ENCODE peak calls at places on chromosomes 13 and 19, in eight cellular contexts. K is CD8-positive, alpha-beta memory T cell; D is left ventricle myocardium inferior; E is psoas muscle; J is transverse colon; W is fibroblast of lung; Q is gastrocnemius medialis; T is heart right ventricle. A is an unnamed sample.

GRCh38 chr13:100540621-100541020 is 48.0 kb downstream of the GGACT start:
- DNase-seq in K (no peak), D (no peak), E (no peak), J (no peak), W (no peak), Q (no peak), T (no peak), A (no peak)

GRCh38 chr13:98014766-98015165 is 61.3 kb downstream of the IPO5 start:
- DNase-seq in K (no peak), D (no peak), E (no peak), J (no peak), W (peak; percentile 80), Q (no peak), T (no peak), A (no peak)

GRCh38 chr13:51874651-51875050 is 12.9 kb downstream of the CCDC70 start:
- DNase-seq in K (no peak), D (no peak), E (no peak), J (no peak), W (no peak), Q (no peak), T (no peak), A (no peak)

GRCh38 chr13:95624020-95624419 is 20.5 kb downstream of the DZIP1 start:
- DNase-seq in K (no peak), D (no peak), E (no peak), J (no peak), W (peak; percentile 52), Q (no peak), T (no peak), A (no peak)

GRCh38 chr19:4347521-4347920 is 4.2 kb downstream of the MPND start:
- DNase-seq in K (no peak), D (no peak), E (no peak), J (no peak), W (no peak), Q (no peak), T (no peak), A (no peak)

GRCh38 chr13:24742294-24742693 is 21.7 kb upstream of the RNF17 start:
- DNase-seq in K (no peak), D (no peak), E (no peak), J (no peak), W (peak; percentile 2), Q (no peak), T (no peak), A (no peak)

GRCh38 chr13:29607465-29607864 is 12.0 kb upstream of the SLC7A1 start:
- DNase-seq in K (no peak), D (no peak), E (no peak), J (no peak), W (peak; percentile 57), Q (no peak), T (no peak), A (no peak)

GRCh38 chr13:38024431-38024830 is 154.9 kb upstream of the TRPC4 start:
- DNase-seq in K (no peak), D (no peak), E (no peak), J (no peak), W (peak; percentile 51), Q (no peak), T (no peak), A (no peak)

GRCh38 chr13:40993987-40994386 is 25.1 kb downstream of the ELF1 start:
- DNase-seq in K (no peak), D (no peak), E (no peak), J (peak; percentile 31), W (no peak), Q (no peak), T (no peak), A (peak; percentile 45)

GRCh38 chr13:59437902-59438301 is 725.8 kb downstream of the DIAPH3 start:
- DNase-seq in K (no peak), D (no peak), E (no peak), J (no peak), W (no peak), Q (no peak), T (no peak), A (no peak)

GRCh38 chr19:543912-544608 is at the start of gene GZMM:
- DNase-seq in K (peak; percentile 81), D (no peak), E (no peak), J (peak; percentile 32), W (no peak), Q (no peak), T (no peak), A (no peak)

GRCh38 chr19:6232567-6232966 is 47.2 kb downstream of the MLLT1 start:
- DNase-seq in K (no peak), D (no peak), E (peak; percentile 10), J (no peak), W (peak; percentile 94), Q (no peak), T (no peak), A (no peak)

GRCh38 chr13:99123101-99124045 is 77.3 kb upstream of the UBAC2 start:
- DNase-seq in K (no peak), D (no peak), E (no peak), J (no peak), W (peak; percentile 59), Q (no peak), T (no peak), A (no peak)

GRCh38 chr19:17069249-17069648 is 6.0 kb downstream of the HAUS8 start:
- DNase-seq in K (no peak), D (no peak), E (no peak), J (no peak), W (no peak), Q (no peak), T (no peak), A (no peak)
- H3K4me1 ChIP-seq in K (peaks cover 22% of the 10 kb centered on the region), D (peaks cover 35% of the 10 kb centered on the region), E (peaks cover 4% of the 10 kb centered on the region), J (peaks cover 7% of the 10 kb centered on the region), W (peaks cover 4% of the 10 kb centered on the region), Q (peaks cover 4% of the 10 kb centered on the region), T (peaks cover 20% of the 10 kb centered on the region), A (peaks cover 4% of the 10 kb centered on the region)

GRCh38 chr13:45768668-45769067 is 66.5 kb downstream of the CBY2 start:
- DNase-seq in K (no peak), D (no peak), E (no peak), J (no peak), W (no peak), Q (no peak), T (no peak), A (no peak)

GRCh38 chr13:45770886-45771285 is 68.8 kb downstream of the CBY2 start:
- DNase-seq in K (no peak), D (no peak), E (no peak), J (no peak), W (no peak), Q (no peak), T (no peak), A (no peak)

GRCh38 chr13:45773236-45773635 is 71.1 kb downstream of the CBY2 start:
- DNase-seq in K (no peak), D (no peak), E (no peak), J (no peak), W (peak; percentile 70), Q (no peak), T (no peak), A (no peak)

GRCh38 chr13:45765464-45765863 is 63.3 kb downstream of the CBY2 start:
- DNase-seq in K (no peak), D (no peak), E (no peak), J (no peak), W (no peak), Q (no peak), T (no peak), A (no peak)

DNA sequence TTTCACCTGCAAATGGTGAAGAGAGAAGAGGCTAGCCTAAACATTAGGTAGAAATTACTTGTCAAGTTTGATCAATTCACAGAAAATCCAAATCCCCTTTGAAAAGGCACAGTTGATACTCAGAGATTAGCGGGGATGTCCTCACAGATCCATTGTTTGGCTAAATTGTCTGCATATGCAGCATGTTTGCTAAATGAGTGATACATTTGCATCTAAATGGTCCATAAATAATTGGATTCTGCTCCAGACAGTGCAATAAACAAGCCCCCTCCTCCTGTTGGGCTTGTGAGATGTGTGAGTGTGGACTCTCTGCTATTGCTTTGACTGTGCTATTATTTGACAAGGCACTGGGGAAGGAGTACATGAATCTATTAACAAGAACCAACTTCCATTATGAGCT is 67.0 kb downstream of the CBY2 start:
- DNase-seq in K (no peak), D (no peak), E (no peak), J (no peak), W (no peak), Q (no peak), T (no peak), A (no peak)
- H3K4me3 ChIP-seq in K (no peak overlapping the region), D (no peak overlapping the region), E (no peak overlapping the region), J (no peak overlapping the region), W (no peak overlapping the region), Q (no peak overlapping the region), T (no peak overlapping the region), A (no peak overlapping the region)

GRCh38 chr13:90084684-90085290 is 1262.7 kb upstream of the MIR17HG start:
- DNase-seq in K (no peak), D (no peak), E (no peak), J (no peak), W (peak; percentile 19), Q (no peak), T (no peak), A (no peak)
- H3K4me1 ChIP-seq in K (no peaks in the 10 kb centered on the region), D (no peaks in the 10 kb centered on the region), E (no peaks in the 10 kb centered on the region), J (no peaks in the 10 kb centered on the region), W (no peaks in the 10 kb centered on the region), Q (no peaks in the 10 kb centered on the region), T (no peaks in the 10 kb centered on the region), A (no peaks in the 10 kb centered on the region)

GRCh38 chr19:39834287-39834841 is 402 bp upstream of the DYRK1B start:
- DNase-seq in K (no peak), D (no peak), E (no peak), J (no peak), W (no peak), Q (no peak), T (no peak), A (no peak)
- H3K4me3 ChIP-seq in K (no peak overlapping the region), D (peak overlapping the region; percentile 91), E (peak overlapping the region; percentile 90), J (no peak overlapping the region), W (peak overlapping the region; percentile 21), Q (peak overlapping the region; percentile 86), T (peak overlapping the region; percentile 69), A (peak overlapping the region; percentile 83)

GRCh38 chr13:108270442-108270841 is 924 bp downstream of the TNFSF13B start:
- DNase-seq in K (no peak), D (no peak), E (no peak), J (no peak), W (no peak), Q (no peak), T (no peak), A (no peak)
- H3K4me1 ChIP-seq in K (peaks cover 9% of the 10 kb centered on the region), D (peaks cover 10% of the 10 kb centered on the region), E (peaks cover 12% of the 10 kb centered on the region), J (no peaks in the 10 kb centered on the region), W (peaks cover 2% of the 10 kb centered on the region), Q (no peaks in the 10 kb centered on the region), T (peaks cover 62% of the 10 kb centered on the region), A (peaks cover 24% of the 10 kb centered on the region)

GRCh38 chr19:51440052-51440451 is 18.2 kb downstream of the SIGLEC8 start:
- DNase-seq in K (no peak), D (no peak), E (no peak), J (no peak), W (no peak), Q (no peak), T (no peak), A (no peak)

GRCh38 chr19:51439021-51439465 is 19.2 kb downstream of the SIGLEC8 start:
- DNase-seq in K (no peak), D (no peak), E (no peak), J (no peak), W (no peak), Q (no peak), T (no peak), A (no peak)

GRCh38 chr19:51440846-51441409 is 17.3 kb downstream of the SIGLEC8 start:
- DNase-seq in K (peak; percentile 20), D (no peak), E (no peak), J (no peak), W (no peak), Q (no peak), T (no peak), A (no peak)

GRCh38 chr19:51441410-51442390 is 16.6 kb downstream of the SIGLEC8 start:
- DNase-seq in K (peak; percentile 64), D (no peak), E (no peak), J (peak; percentile 73), W (no peak), Q (no peak), T (no peak), A (peak; percentile 54)
- H3K4me3 ChIP-seq in K (peak overlapping the region; percentile 47), D (no peak overlapping the region), E (no peak overlapping the region), J (no peak overlapping the region), W (no peak overlapping the region), Q (no peak overlapping the region), T (no peak overlapping the region), A (peak overlapping the region; percentile 9)

A was measured in stomach.